ENCODE peak calls at places on chromosomes 2 and 18, in nine cellular contexts. One of them, this sample, is unnamed.

GRCh38 chr18:24016643-24017042 is 2.1 kb downstream of the TTC39C start:
- DNase-seq in ovary: no peak
- DNase-seq in HFFc6: no peak
- DNase-seq in neural crest cell: no peak
- DNase-seq in heart right ventricle: no peak
- DNase-seq in activated CD8-positive, alpha-beta T cell treated with anti-CD3 and anti-CD28 coated beads for 36 hours: no peak
- DNase-seq in fibroblast of lung: no peak
- DNase-seq in WTC11: no peak
- DNase-seq in fibroblast of the aortic adventitia: peak
- DNase-seq in this sample: no peak

GRCh38 chr2:20568501-20569463 is 82.1 kb downstream of the HS1BP3 start:
- DNase-seq in ovary: no peak
- DNase-seq in HFFc6: no peak
- DNase-seq in neural crest cell: no peak
- DNase-seq in heart right ventricle: no peak
- DNase-seq in activated CD8-positive, alpha-beta T cell treated with anti-CD3 and anti-CD28 coated beads for 36 hours: no peak
- DNase-seq in fibroblast of lung: no peak
- DNase-seq in WTC11: no peak
- DNase-seq in fibroblast of the aortic adventitia: no peak
- DNase-seq in this sample: no peak

GRCh38 chr18:48951448-48952286 is 902 bp upstream of the SMAD7 start:
- DNase-seq in ovary: peak
- DNase-seq in HFFc6: peak
- DNase-seq in neural crest cell: peak
- DNase-seq in heart right ventricle: peak
- DNase-seq in activated CD8-positive, alpha-beta T cell treated with anti-CD3 and anti-CD28 coated beads for 36 hours: peak
- DNase-seq in fibroblast of lung: peak
- DNase-seq in WTC11: peak
- DNase-seq in fibroblast of the aortic adventitia: peak
- DNase-seq in this sample: no peak

GRCh38 chr2:120719471-120719870 is 16.2 kb upstream of the GLI2 start:
- DNase-seq in ovary: peak
- DNase-seq in HFFc6: no peak
- DNase-seq in neural crest cell: no peak
- DNase-seq in heart right ventricle: no peak
- DNase-seq in activated CD8-positive, alpha-beta T cell treated with anti-CD3 and anti-CD28 coated beads for 36 hours: no peak
- DNase-seq in fibroblast of lung: no peak
- DNase-seq in WTC11: no peak
- DNase-seq in fibroblast of the aortic adventitia: no peak
- DNase-seq in this sample: no peak

GRCh38 chr18:79484661-79485621 is 89.2 kb downstream of the NFATC1 start:
- DNase-seq in ovary: no peak
- DNase-seq in HFFc6: peak
- DNase-seq in neural crest cell: no peak
- DNase-seq in heart right ventricle: no peak
- DNase-seq in activated CD8-positive, alpha-beta T cell treated with anti-CD3 and anti-CD28 coated beads for 36 hours: peak
- DNase-seq in fibroblast of lung: peak
- DNase-seq in WTC11: no peak
- DNase-seq in fibroblast of the aortic adventitia: peak
- DNase-seq in this sample: no peak

GRCh38 chr18:59980052-59980668 is 80.4 kb downstream of the PMAIP1 start:
- DNase-seq in ovary: no peak
- DNase-seq in HFFc6: no peak
- DNase-seq in neural crest cell: no peak
- DNase-seq in heart right ventricle: no peak
- DNase-seq in activated CD8-positive, alpha-beta T cell treated with anti-CD3 and anti-CD28 coated beads for 36 hours: no peak
- DNase-seq in fibroblast of lung: no peak
- DNase-seq in WTC11: no peak
- DNase-seq in fibroblast of the aortic adventitia: no peak
- DNase-seq in this sample: no peak

GRCh38 chr2:69192176-69192945 is 179.4 kb downstream of the ANTXR1 start:
- DNase-seq in ovary: no peak
- DNase-seq in HFFc6: no peak
- DNase-seq in neural crest cell: no peak
- DNase-seq in heart right ventricle: no peak
- DNase-seq in activated CD8-positive, alpha-beta T cell treated with anti-CD3 and anti-CD28 coated beads for 36 hours: no peak
- DNase-seq in fibroblast of lung: no peak
- DNase-seq in WTC11: no peak
- DNase-seq in fibroblast of the aortic adventitia: no peak
- DNase-seq in this sample: no peak

GRCh38 chr2:201344663-201345366 is 12.3 kb downstream of the FLACC1 start:
- DNase-seq in ovary: no peak
- DNase-seq in HFFc6: no peak
- DNase-seq in neural crest cell: no peak
- DNase-seq in heart right ventricle: no peak
- DNase-seq in activated CD8-positive, alpha-beta T cell treated with anti-CD3 and anti-CD28 coated beads for 36 hours: no peak
- DNase-seq in fibroblast of lung: no peak
- DNase-seq in WTC11: no peak
- DNase-seq in fibroblast of the aortic adventitia: no peak
- DNase-seq in this sample: no peak

GRCh38 chr2:216341151-216341550 is 31.1 kb downstream of the MARCHF4 start:
- DNase-seq in ovary: no peak
- DNase-seq in HFFc6: no peak
- DNase-seq in neural crest cell: no peak
- DNase-seq in heart right ventricle: no peak
- DNase-seq in activated CD8-positive, alpha-beta T cell treated with anti-CD3 and anti-CD28 coated beads for 36 hours: peak
- DNase-seq in fibroblast of lung: peak
- DNase-seq in WTC11: no peak
- DNase-seq in fibroblast of the aortic adventitia: peak
- DNase-seq in this sample: no peak

GRCh38 chr2:9091819-9092218 is 88.3 kb upstream of the MBOAT2 start:
- DNase-seq in ovary: no peak
- DNase-seq in HFFc6: peak
- DNase-seq in neural crest cell: no peak
- DNase-seq in heart right ventricle: no peak
- DNase-seq in activated CD8-positive, alpha-beta T cell treated with anti-CD3 and anti-CD28 coated beads for 36 hours: no peak
- DNase-seq in fibroblast of lung: no peak
- DNase-seq in WTC11: no peak
- DNase-seq in fibroblast of the aortic adventitia: peak
- DNase-seq in this sample: no peak

GRCh38 chr2:200899482-200899881 is 10.3 kb downstream of the NIF3L1 start:
- DNase-seq in ovary: no peak
- DNase-seq in HFFc6: no peak
- DNase-seq in neural crest cell: no peak
- DNase-seq in heart right ventricle: no peak
- DNase-seq in activated CD8-positive, alpha-beta T cell treated with anti-CD3 and anti-CD28 coated beads for 36 hours: no peak
- DNase-seq in fibroblast of lung: no peak
- DNase-seq in WTC11: no peak
- DNase-seq in fibroblast of the aortic adventitia: no peak
- DNase-seq in this sample: no peak

GRCh38 chr2:138327967-138328366 is 173.6 kb upstream of the SPOPL start:
- DNase-seq in ovary: no peak
- DNase-seq in HFFc6: no peak
- DNase-seq in neural crest cell: no peak
- DNase-seq in heart right ventricle: no peak
- DNase-seq in activated CD8-positive, alpha-beta T cell treated with anti-CD3 and anti-CD28 coated beads for 36 hours: no peak
- DNase-seq in fibroblast of lung: no peak
- DNase-seq in WTC11: no peak
- DNase-seq in fibroblast of the aortic adventitia: peak
- DNase-seq in this sample: no peak

GRCh38 chr2:128362889-128363228 is 44.2 kb upstream of the HS6ST1 start:
- DNase-seq in ovary: no peak
- DNase-seq in HFFc6: peak
- DNase-seq in neural crest cell: no peak
- DNase-seq in heart right ventricle: no peak
- DNase-seq in activated CD8-positive, alpha-beta T cell treated with anti-CD3 and anti-CD28 coated beads for 36 hours: no peak
- DNase-seq in fibroblast of lung: peak
- DNase-seq in WTC11: peak
- DNase-seq in fibroblast of the aortic adventitia: peak
- DNase-seq in this sample: no peak

GRCh38 chr2:100819365-100820345 is at the start of gene NPAS2:
- DNase-seq in ovary: peak
- DNase-seq in HFFc6: no peak
- DNase-seq in neural crest cell: peak
- DNase-seq in heart right ventricle: peak
- DNase-seq in activated CD8-positive, alpha-beta T cell treated with anti-CD3 and anti-CD28 coated beads for 36 hours: peak
- DNase-seq in fibroblast of lung: peak
- DNase-seq in WTC11: peak
- DNase-seq in fibroblast of the aortic adventitia: peak
- DNase-seq in this sample: peak
- TF ChIP-seq CTCF in ovary: no peak
- TF ChIP-seq CTCF in HFFc6: no peak
- TF ChIP-seq CTCF in neural crest cell: no peak
- TF ChIP-seq CTCF in heart right ventricle: no peak
- TF ChIP-seq CTCF in activated CD8-positive, alpha-beta T cell treated with anti-CD3 and anti-CD28 coated beads for 36 hours: no peak
- TF ChIP-seq CTCF in fibroblast of lung: no peak
- TF ChIP-seq CTCF in WTC11: no peak
- TF ChIP-seq CTCF in fibroblast of the aortic adventitia: no peak
- TF ChIP-seq CTCF in this sample: no peak

DNA sequence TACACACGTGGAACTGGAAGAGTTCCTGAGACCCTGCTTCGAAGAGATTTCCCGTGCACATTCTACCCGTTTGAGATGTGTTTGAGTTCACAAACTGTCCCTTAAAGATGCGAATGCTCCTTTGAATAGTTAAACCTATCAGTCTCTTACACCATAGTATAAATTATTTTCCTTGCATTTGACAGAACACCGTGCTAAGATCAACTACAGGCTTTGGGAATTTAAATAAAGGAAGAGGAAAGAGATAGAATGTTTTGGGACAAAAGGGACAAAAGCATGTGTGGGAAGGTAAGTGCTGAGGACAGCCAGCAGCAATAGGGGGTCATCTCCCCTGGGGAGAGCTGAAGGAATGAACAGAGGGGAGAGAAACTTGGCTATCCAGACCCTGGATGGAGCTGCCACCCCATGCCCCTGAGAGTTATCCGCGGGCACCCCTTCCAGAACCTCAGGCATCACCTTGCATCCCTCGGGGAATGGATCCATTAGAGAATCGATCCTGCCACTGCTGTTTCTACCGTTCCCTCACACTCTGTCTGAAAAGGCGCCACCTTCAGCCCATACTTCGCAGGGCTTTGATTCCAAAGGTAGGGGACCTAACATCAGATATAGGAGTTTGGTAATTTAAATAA is 890 bp upstream of the ADCY3 start:
- DNase-seq in ovary: no peak
- DNase-seq in HFFc6: no peak
- DNase-seq in neural crest cell: no peak
- DNase-seq in heart right ventricle: no peak
- DNase-seq in activated CD8-positive, alpha-beta T cell treated with anti-CD3 and anti-CD28 coated beads for 36 hours: peak
- DNase-seq in fibroblast of lung: no peak
- DNase-seq in WTC11: peak
- DNase-seq in fibroblast of the aortic adventitia: no peak
- DNase-seq in this sample: no peak
- TF ChIP-seq CTCF in ovary: no peak
- TF ChIP-seq CTCF in HFFc6: peak
- TF ChIP-seq CTCF in neural crest cell: peak
- TF ChIP-seq CTCF in heart right ventricle: no peak
- TF ChIP-seq CTCF in activated CD8-positive, alpha-beta T cell treated with anti-CD3 and anti-CD28 coated beads for 36 hours: peak
- TF ChIP-seq CTCF in fibroblast of lung: no peak
- TF ChIP-seq CTCF in WTC11: no peak
- TF ChIP-seq CTCF in fibroblast of the aortic adventitia: no peak
- TF ChIP-seq CTCF in this sample: peak

DNA sequence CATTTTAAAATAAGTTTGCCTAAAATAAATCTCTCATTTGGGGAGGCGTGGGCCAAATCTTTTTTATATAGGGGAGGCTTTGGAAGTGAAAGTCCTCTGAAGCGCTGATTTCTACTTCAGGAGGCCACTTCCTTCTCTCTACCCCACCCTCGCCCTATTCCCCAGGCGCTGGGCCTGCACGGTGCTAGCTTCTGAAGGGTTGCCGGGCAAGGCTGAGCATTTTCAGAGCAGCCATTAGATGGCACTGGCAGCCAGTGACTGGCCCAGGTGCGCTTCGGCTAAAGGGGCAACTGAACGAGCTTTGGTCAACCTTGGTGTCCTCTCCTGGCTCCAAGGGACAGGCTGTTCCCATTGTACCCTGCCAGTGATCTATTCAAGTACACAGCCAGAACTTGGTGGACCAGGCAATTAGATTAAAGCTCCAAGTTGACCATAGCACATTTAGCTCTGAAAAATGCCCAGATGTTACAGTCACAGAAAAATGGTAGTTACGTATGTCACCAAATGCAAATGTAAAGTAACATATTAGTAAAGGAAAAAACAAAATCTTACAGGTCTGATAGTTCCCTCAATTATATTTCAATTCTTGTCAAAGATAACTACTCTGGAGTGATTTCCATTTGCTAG is 2.3 kb downstream of the POMC start:
- DNase-seq in ovary: no peak
- DNase-seq in HFFc6: no peak
- DNase-seq in neural crest cell: no peak
- DNase-seq in heart right ventricle: no peak
- DNase-seq in activated CD8-positive, alpha-beta T cell treated with anti-CD3 and anti-CD28 coated beads for 36 hours: peak
- DNase-seq in fibroblast of lung: no peak
- DNase-seq in WTC11: peak
- DNase-seq in fibroblast of the aortic adventitia: no peak
- DNase-seq in this sample: no peak
- TF ChIP-seq CTCF in ovary: no peak
- TF ChIP-seq CTCF in HFFc6: no peak
- TF ChIP-seq CTCF in neural crest cell: peak
- TF ChIP-seq CTCF in heart right ventricle: peak
- TF ChIP-seq CTCF in activated CD8-positive, alpha-beta T cell treated with anti-CD3 and anti-CD28 coated beads for 36 hours: peak
- TF ChIP-seq CTCF in fibroblast of lung: no peak
- TF ChIP-seq CTCF in WTC11: no peak
- TF ChIP-seq CTCF in fibroblast of the aortic adventitia: no peak
- TF ChIP-seq CTCF in this sample: peak

DNA sequence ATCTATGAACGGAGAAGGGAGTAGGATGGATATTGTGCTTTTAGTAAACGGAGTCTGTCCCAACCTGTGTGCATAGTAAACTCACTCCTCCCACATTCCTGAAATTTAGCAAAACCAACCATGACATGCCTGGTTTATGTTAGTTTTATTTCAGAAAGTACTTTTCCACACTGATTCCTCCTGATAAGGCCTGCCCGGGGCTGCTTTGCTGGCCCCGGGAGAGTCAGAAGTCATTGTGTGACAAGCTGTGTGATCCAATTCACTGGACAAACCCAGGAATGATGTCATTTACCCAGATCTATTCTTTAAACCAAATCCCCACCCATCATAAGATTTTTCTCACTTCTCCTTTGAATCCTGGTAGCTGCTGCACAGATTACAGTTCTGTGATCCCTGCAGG is 109.0 kb downstream of the SETBP1 start:
- DNase-seq in ovary: no peak
- DNase-seq in HFFc6: no peak
- DNase-seq in neural crest cell: no peak
- DNase-seq in heart right ventricle: peak
- DNase-seq in activated CD8-positive, alpha-beta T cell treated with anti-CD3 and anti-CD28 coated beads for 36 hours: no peak
- DNase-seq in fibroblast of lung: no peak
- DNase-seq in WTC11: no peak
- DNase-seq in fibroblast of the aortic adventitia: peak
- DNase-seq in this sample: no peak
- TF ChIP-seq CTCF in ovary: no peak
- TF ChIP-seq CTCF in HFFc6: no peak
- TF ChIP-seq CTCF in neural crest cell: no peak
- TF ChIP-seq CTCF in heart right ventricle: no peak
- TF ChIP-seq CTCF in activated CD8-positive, alpha-beta T cell treated with anti-CD3 and anti-CD28 coated beads for 36 hours: no peak
- TF ChIP-seq CTCF in fibroblast of lung: no peak
- TF ChIP-seq CTCF in WTC11: no peak
- TF ChIP-seq CTCF in fibroblast of the aortic adventitia: no peak
- TF ChIP-seq CTCF in this sample: no peak

This sample was measured in progenitor cell of endocrine pancreas.